ENCODE peak calls at places on chromosomes 5 and 9, in ten cellular contexts. One of them, this sample, is unnamed.

GRCh38 chr9:136952354-136952855 is 332 bp downstream of the LCN12 start:
- DNase-seq in upper lobe of right lung: no peak
- DNase-seq in esophagus squamous epithelium: no peak
- DNase-seq in heart left ventricle: no peak
- DNase-seq in brain microvascular endothelial cell: no peak
- DNase-seq in heart right ventricle: peak; percentile 42
- DNase-seq in cardiac muscle cell: no peak
- DNase-seq in lower leg skin: no peak
- DNase-seq in keratinocyte: no peak
- DNase-seq in kidney epithelial cell: no peak
- DNase-seq in this sample: no peak

GRCh38 chr9:118985851-118986250 is 383.4 kb downstream of the BRINP1 start:
- DNase-seq in upper lobe of right lung: no peak
- DNase-seq in esophagus squamous epithelium: no peak
- DNase-seq in heart left ventricle: no peak
- DNase-seq in brain microvascular endothelial cell: no peak
- DNase-seq in heart right ventricle: no peak
- DNase-seq in cardiac muscle cell: no peak
- DNase-seq in lower leg skin: no peak
- DNase-seq in keratinocyte: no peak
- DNase-seq in kidney epithelial cell: no peak
- DNase-seq in this sample: no peak

GRCh38 chr9:114681594-114682332 is at the start of gene TEX48:
- DNase-seq in upper lobe of right lung: no peak
- DNase-seq in esophagus squamous epithelium: peak; percentile 14
- DNase-seq in heart left ventricle: peak; percentile 38
- DNase-seq in brain microvascular endothelial cell: peak; percentile 63
- DNase-seq in heart right ventricle: no peak
- DNase-seq in cardiac muscle cell: peak; percentile 59
- DNase-seq in lower leg skin: no peak
- DNase-seq in keratinocyte: peak; percentile 67
- DNase-seq in kidney epithelial cell: no peak
- DNase-seq in this sample: peak; percentile 91

GRCh38 chr5:8663374-8663773 is 794.4 kb downstream of the MTRR start:
- DNase-seq in upper lobe of right lung: no peak
- DNase-seq in esophagus squamous epithelium: no peak
- DNase-seq in heart left ventricle: no peak
- DNase-seq in brain microvascular endothelial cell: no peak
- DNase-seq in heart right ventricle: no peak
- DNase-seq in cardiac muscle cell: no peak
- DNase-seq in lower leg skin: no peak
- DNase-seq in keratinocyte: no peak
- DNase-seq in kidney epithelial cell: no peak
- DNase-seq in this sample: no peak

GRCh38 chr5:170809551-170809950 is 26.0 kb downstream of the GABRP start:
- DNase-seq in upper lobe of right lung: no peak
- DNase-seq in esophagus squamous epithelium: no peak
- DNase-seq in heart left ventricle: no peak
- DNase-seq in brain microvascular endothelial cell: peak; percentile 63
- DNase-seq in heart right ventricle: no peak
- DNase-seq in cardiac muscle cell: peak; percentile 27
- DNase-seq in lower leg skin: no peak
- DNase-seq in keratinocyte: no peak
- DNase-seq in kidney epithelial cell: no peak
- DNase-seq in this sample: peak; percentile 35

GRCh38 chr9:1521547-1521946 is 471.4 kb downstream of the DMRT2 start:
- DNase-seq in upper lobe of right lung: no peak
- DNase-seq in esophagus squamous epithelium: no peak
- DNase-seq in heart left ventricle: no peak
- DNase-seq in brain microvascular endothelial cell: no peak
- DNase-seq in heart right ventricle: no peak
- DNase-seq in cardiac muscle cell: no peak
- DNase-seq in lower leg skin: no peak
- DNase-seq in keratinocyte: no peak
- DNase-seq in kidney epithelial cell: no peak
- DNase-seq in this sample: no peak

GRCh38 chr9:125580701-125581286 is 126.2 kb downstream of the MAPKAP1 start:
- DNase-seq in upper lobe of right lung: no peak
- DNase-seq in esophagus squamous epithelium: no peak
- DNase-seq in heart left ventricle: no peak
- DNase-seq in brain microvascular endothelial cell: no peak
- DNase-seq in heart right ventricle: no peak
- DNase-seq in cardiac muscle cell: no peak
- DNase-seq in lower leg skin: no peak
- DNase-seq in keratinocyte: no peak
- DNase-seq in kidney epithelial cell: no peak
- DNase-seq in this sample: no peak

GRCh38 chr9:86807577-86807976 is 139.7 kb downstream of the GAS1 start:
- DNase-seq in upper lobe of right lung: no peak
- DNase-seq in esophagus squamous epithelium: no peak
- DNase-seq in heart left ventricle: peak; percentile 18
- DNase-seq in brain microvascular endothelial cell: no peak
- DNase-seq in heart right ventricle: no peak
- DNase-seq in cardiac muscle cell: peak; percentile 36
- DNase-seq in lower leg skin: no peak
- DNase-seq in keratinocyte: no peak
- DNase-seq in kidney epithelial cell: no peak
- DNase-seq in this sample: no peak

GRCh38 chr5:132229236-132229635 is 1.6 kb upstream of the P4HA2 start:
- DNase-seq in upper lobe of right lung: peak; percentile 25
- DNase-seq in esophagus squamous epithelium: no peak
- DNase-seq in heart left ventricle: no peak
- DNase-seq in brain microvascular endothelial cell: no peak
- DNase-seq in heart right ventricle: no peak
- DNase-seq in cardiac muscle cell: no peak
- DNase-seq in lower leg skin: peak; percentile 50
- DNase-seq in keratinocyte: no peak
- DNase-seq in kidney epithelial cell: no peak
- DNase-seq in this sample: no peak

GRCh38 chr5:75513841-75514240 is 2.1 kb downstream of the POLK start:
- DNase-seq in upper lobe of right lung: no peak
- DNase-seq in esophagus squamous epithelium: no peak
- DNase-seq in heart left ventricle: no peak
- DNase-seq in brain microvascular endothelial cell: no peak
- DNase-seq in heart right ventricle: no peak
- DNase-seq in cardiac muscle cell: no peak
- DNase-seq in lower leg skin: no peak
- DNase-seq in keratinocyte: no peak
- DNase-seq in kidney epithelial cell: no peak
- DNase-seq in this sample: no peak
- H3K4me3 ChIP-seq in upper lobe of right lung: no peak overlapping the region
- H3K4me3 ChIP-seq in esophagus squamous epithelium: no peak overlapping the region
- H3K4me3 ChIP-seq in heart left ventricle: no peak overlapping the region
- H3K4me3 ChIP-seq in brain microvascular endothelial cell: no peak overlapping the region
- H3K4me3 ChIP-seq in heart right ventricle: no peak overlapping the region
- H3K4me3 ChIP-seq in cardiac muscle cell: no peak overlapping the region
- H3K4me3 ChIP-seq in lower leg skin: no peak overlapping the region
- H3K4me3 ChIP-seq in keratinocyte: peak overlapping the region; percentile 10
- H3K4me3 ChIP-seq in kidney epithelial cell: no peak overlapping the region
- H3K4me3 ChIP-seq in this sample: peak overlapping the region; percentile 69

GRCh38 chr9:12667892-12668291 is 25.3 kb upstream of the TYRP1 start:
- DNase-seq in upper lobe of right lung: no peak
- DNase-seq in esophagus squamous epithelium: no peak
- DNase-seq in heart left ventricle: no peak
- DNase-seq in brain microvascular endothelial cell: no peak
- DNase-seq in heart right ventricle: no peak
- DNase-seq in cardiac muscle cell: no peak
- DNase-seq in lower leg skin: no peak
- DNase-seq in keratinocyte: no peak
- DNase-seq in kidney epithelial cell: no peak
- DNase-seq in this sample: no peak

GRCh38 chr9:12666813-12667212 is 26.4 kb upstream of the TYRP1 start:
- DNase-seq in upper lobe of right lung: no peak
- DNase-seq in esophagus squamous epithelium: no peak
- DNase-seq in heart left ventricle: no peak
- DNase-seq in brain microvascular endothelial cell: no peak
- DNase-seq in heart right ventricle: no peak
- DNase-seq in cardiac muscle cell: peak; percentile 5
- DNase-seq in lower leg skin: no peak
- DNase-seq in keratinocyte: no peak
- DNase-seq in kidney epithelial cell: no peak
- DNase-seq in this sample: no peak
- TF ChIP-seq CTCF in upper lobe of right lung: no peak
- TF ChIP-seq CTCF in esophagus squamous epithelium: no peak
- TF ChIP-seq CTCF in heart left ventricle: no peak
- TF ChIP-seq CTCF in brain microvascular endothelial cell: peak; percentile 17
- TF ChIP-seq CTCF in heart right ventricle: no peak
- TF ChIP-seq CTCF in cardiac muscle cell: peak; percentile 35
- TF ChIP-seq CTCF in lower leg skin: no peak
- TF ChIP-seq CTCF in keratinocyte: no peak
- TF ChIP-seq CTCF in kidney epithelial cell: peak; percentile 19
- TF ChIP-seq CTCF in this sample: peak; percentile 7

GRCh38 chr5:96873469-96873868 is 2.8 kb upstream of the ERAP2 start:
- DNase-seq in upper lobe of right lung: no peak
- DNase-seq in esophagus squamous epithelium: no peak
- DNase-seq in heart left ventricle: no peak
- DNase-seq in brain microvascular endothelial cell: no peak
- DNase-seq in heart right ventricle: no peak
- DNase-seq in cardiac muscle cell: no peak
- DNase-seq in lower leg skin: no peak
- DNase-seq in keratinocyte: no peak
- DNase-seq in kidney epithelial cell: no peak
- DNase-seq in this sample: no peak

GRCh38 chr5:96880402-96881164 is 4.3 kb downstream of the ERAP2 start:
- DNase-seq in upper lobe of right lung: no peak
- DNase-seq in esophagus squamous epithelium: no peak
- DNase-seq in heart left ventricle: no peak
- DNase-seq in brain microvascular endothelial cell: peak; percentile 81
- DNase-seq in heart right ventricle: no peak
- DNase-seq in cardiac muscle cell: no peak
- DNase-seq in lower leg skin: no peak
- DNase-seq in keratinocyte: peak; percentile 66
- DNase-seq in kidney epithelial cell: no peak
- DNase-seq in this sample: no peak

GRCh38 chr5:96871686-96872085 is 4.6 kb upstream of the ERAP2 start:
- DNase-seq in upper lobe of right lung: no peak
- DNase-seq in esophagus squamous epithelium: no peak
- DNase-seq in heart left ventricle: no peak
- DNase-seq in brain microvascular endothelial cell: no peak
- DNase-seq in heart right ventricle: no peak
- DNase-seq in cardiac muscle cell: no peak
- DNase-seq in lower leg skin: no peak
- DNase-seq in keratinocyte: no peak
- DNase-seq in kidney epithelial cell: no peak
- DNase-seq in this sample: peak; percentile 39

GRCh38 chr5:96876292-96876850 is at the start of gene ERAP2:
- DNase-seq in upper lobe of right lung: no peak
- DNase-seq in esophagus squamous epithelium: no peak
- DNase-seq in heart left ventricle: no peak
- DNase-seq in brain microvascular endothelial cell: peak; percentile 36
- DNase-seq in heart right ventricle: no peak
- DNase-seq in cardiac muscle cell: no peak
- DNase-seq in lower leg skin: no peak
- DNase-seq in keratinocyte: no peak
- DNase-seq in kidney epithelial cell: no peak
- DNase-seq in this sample: peak; percentile 76

DNA sequence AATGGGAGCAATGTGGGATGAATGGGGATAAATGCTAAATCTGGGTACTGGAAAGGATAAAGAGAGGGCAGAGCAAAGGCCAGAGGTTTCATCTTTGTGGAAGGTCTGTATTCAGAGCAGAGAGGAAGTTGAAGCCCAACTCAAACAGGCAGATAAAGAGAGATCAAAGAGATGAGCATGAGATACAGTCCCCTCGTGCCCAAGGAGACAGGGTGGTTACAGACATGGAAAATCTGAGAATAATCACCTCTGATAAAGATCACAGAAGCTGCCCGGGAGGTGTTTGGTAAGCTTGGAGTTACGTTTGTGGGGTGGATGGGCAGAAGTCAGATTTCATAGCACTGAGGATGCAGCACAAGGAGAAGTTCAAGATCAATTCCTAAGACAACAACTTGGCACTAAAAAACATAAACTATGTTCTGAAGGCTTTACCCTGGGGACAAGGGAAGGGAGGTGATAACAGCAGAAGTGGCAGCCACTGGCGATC is 452 bp upstream of the ERAP2 start:
- DNase-seq in upper lobe of right lung: no peak
- DNase-seq in esophagus squamous epithelium: no peak
- DNase-seq in heart left ventricle: no peak
- DNase-seq in brain microvascular endothelial cell: no peak
- DNase-seq in heart right ventricle: no peak
- DNase-seq in cardiac muscle cell: no peak
- DNase-seq in lower leg skin: no peak
- DNase-seq in keratinocyte: no peak
- DNase-seq in kidney epithelial cell: no peak
- DNase-seq in this sample: no peak
- H3K4me3 ChIP-seq in upper lobe of right lung: peak overlapping the region; percentile 64
- H3K4me3 ChIP-seq in esophagus squamous epithelium: peak overlapping the region; percentile 59
- H3K4me3 ChIP-seq in heart left ventricle: peak overlapping the region; percentile 79
- H3K4me3 ChIP-seq in brain microvascular endothelial cell: peak overlapping the region; percentile 60
- H3K4me3 ChIP-seq in heart right ventricle: peak overlapping the region; percentile 34
- H3K4me3 ChIP-seq in cardiac muscle cell: no peak overlapping the region
- H3K4me3 ChIP-seq in lower leg skin: peak overlapping the region; percentile 40
- H3K4me3 ChIP-seq in keratinocyte: peak overlapping the region; percentile 88
- H3K4me3 ChIP-seq in kidney epithelial cell: peak overlapping the region; percentile 43
- H3K4me3 ChIP-seq in this sample: peak overlapping the region; percentile 62

GRCh38 chr5:30804739-30805313 is 388.7 kb upstream of the CDH6 start:
- DNase-seq in upper lobe of right lung: no peak
- DNase-seq in esophagus squamous epithelium: no peak
- DNase-seq in heart left ventricle: peak; percentile 10
- DNase-seq in brain microvascular endothelial cell: peak; percentile 76
- DNase-seq in heart right ventricle: no peak
- DNase-seq in cardiac muscle cell: no peak
- DNase-seq in lower leg skin: no peak
- DNase-seq in keratinocyte: no peak
- DNase-seq in kidney epithelial cell: no peak
- DNase-seq in this sample: no peak
- TF ChIP-seq CTCF in upper lobe of right lung: no peak
- TF ChIP-seq CTCF in esophagus squamous epithelium: no peak
- TF ChIP-seq CTCF in heart left ventricle: peak; percentile 35
- TF ChIP-seq CTCF in brain microvascular endothelial cell: peak; percentile 69
- TF ChIP-seq CTCF in heart right ventricle: peak; percentile 57
- TF ChIP-seq CTCF in cardiac muscle cell: no peak
- TF ChIP-seq CTCF in lower leg skin: no peak
- TF ChIP-seq CTCF in keratinocyte: no peak
- TF ChIP-seq CTCF in kidney epithelial cell: peak; percentile 36
- TF ChIP-seq CTCF in this sample: no peak

DNA sequence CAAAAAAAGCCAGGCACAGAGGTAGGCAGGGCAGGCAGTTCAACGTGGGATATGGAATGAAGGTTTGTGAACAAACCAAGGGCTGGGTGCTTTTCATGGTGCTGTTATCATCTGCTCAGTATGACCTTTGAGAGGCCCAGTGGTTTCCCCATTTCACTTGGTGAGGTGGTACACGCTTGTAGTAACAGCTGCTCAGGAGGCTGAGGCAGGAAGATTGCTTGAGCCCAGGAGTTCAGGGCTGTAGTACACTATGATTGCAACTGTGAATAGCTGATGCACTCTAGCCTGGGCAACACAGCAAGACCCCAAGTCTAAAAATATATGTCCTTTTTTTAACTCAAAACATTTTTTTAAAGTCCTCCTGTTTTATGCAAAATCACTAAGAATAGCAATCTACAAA is 174.8 kb downstream of the ENC1 start:
- DNase-seq in upper lobe of right lung: no peak
- DNase-seq in esophagus squamous epithelium: no peak
- DNase-seq in heart left ventricle: no peak
- DNase-seq in brain microvascular endothelial cell: no peak
- DNase-seq in heart right ventricle: no peak
- DNase-seq in cardiac muscle cell: no peak
- DNase-seq in lower leg skin: no peak
- DNase-seq in keratinocyte: no peak
- DNase-seq in kidney epithelial cell: no peak
- DNase-seq in this sample: peak; percentile 61
- H3K4me3 ChIP-seq in upper lobe of right lung: no peak overlapping the region
- H3K4me3 ChIP-seq in esophagus squamous epithelium: no peak overlapping the region
- H3K4me3 ChIP-seq in heart left ventricle: no peak overlapping the region
- H3K4me3 ChIP-seq in brain microvascular endothelial cell: no peak overlapping the region
- H3K4me3 ChIP-seq in heart right ventricle: no peak overlapping the region
- H3K4me3 ChIP-seq in cardiac muscle cell: no peak overlapping the region
- H3K4me3 ChIP-seq in lower leg skin: no peak overlapping the region
- H3K4me3 ChIP-seq in keratinocyte: no peak overlapping the region
- H3K4me3 ChIP-seq in kidney epithelial cell: no peak overlapping the region
- H3K4me3 ChIP-seq in this sample: no peak overlapping the region

This sample was measured in GM12865.